ENCODE peak calls at places on chromosomes 2 and 18, in four cellular contexts. S, T, O and U are unnamed samples.

GRCh38 chr18:30254331-30254730 is 788.2 kb downstream of the DSC3 start:
- DNase-seq in O (no peak), S (no peak), T (no peak), U (no peak)

GRCh38 chr2:30366199-30366691 is 80.8 kb upstream of the LCLAT1 start:
- DNase-seq in S (no peak), T (no peak), O (no peak), U (no peak)

GRCh38 chr18:37543321-37543720 is 22.3 kb downstream of the CELF4 start:
- DNase-seq in T (no peak), O (no peak), S (no peak), U (no peak)

GRCh38 chr2:10305254-10305635 is 2.5 kb downstream of the HPCAL1 start:
- DNase-seq in S (no peak), O (no peak), T (no peak), U (peak)

GRCh38 chr18:62876828-62877227 is 161.5 kb downstream of the PHLPP1 start:
- DNase-seq in O (no peak), S (no peak), T (no peak), U (no peak)

GRCh38 chr18:47747260-47747795 is 183.1 kb downstream of the SMAD2 start:
- DNase-seq in O (no peak), T (no peak), S (no peak), U (no peak)

GRCh38 chr18:79784965-79785770 is 12.6 kb upstream of the KCNG2 start:
- DNase-seq in O (no peak), S (no peak), T (peak), U (peak)

GRCh38 chr2:12778369-12778768 is 61.6 kb downstream of the TRIB2 start:
- DNase-seq in S (no peak), O (peak), T (no peak), U (no peak)

GRCh38 chr18:30960661-30961060 is 81.9 kb downstream of the DSC3 start:
- DNase-seq in O (no peak), S (no peak), T (no peak), U (no peak)

GRCh38 chr18:9688036-9688741 is 19.9 kb upstream of the RAB31 start:
- DNase-seq in S (no peak), O (no peak), T (no peak), U (no peak)

GRCh38 chr18:59049726-59050660 is 89.7 kb upstream of the SEC11C start:
- DNase-seq in T (no peak), O (no peak), S (no peak), U (no peak)

GRCh38 chr2:9782197-9782719 is 61.0 kb upstream of the TAF1B start:
- DNase-seq in T (no peak), S (peak), O (no peak), U (no peak)

DNA sequence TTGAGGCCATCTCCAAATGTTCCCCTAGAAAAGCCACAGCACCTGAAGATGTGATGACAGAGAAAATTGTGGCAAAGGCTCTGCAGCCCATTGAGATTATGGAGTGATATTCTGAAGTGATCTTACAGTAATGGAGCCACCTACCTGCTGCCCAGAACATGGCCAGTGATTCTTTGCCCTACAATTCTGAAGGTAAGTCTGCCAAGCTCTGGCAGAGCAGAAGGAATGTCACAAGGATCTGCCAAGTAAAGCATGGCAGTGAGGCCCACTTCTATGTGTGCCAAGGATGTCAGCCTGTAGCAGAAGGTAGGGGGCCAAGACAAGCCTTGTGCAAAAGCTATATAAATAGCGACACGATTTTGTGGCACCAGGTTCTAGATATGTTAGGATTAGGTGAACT is 155.1 kb downstream of the RND3 start:
- DNase-seq in T (no peak), S (no peak), O (no peak), U (no peak)
- TF ChIP-seq CTCF in T (no peak), S (peak), O (no peak), U (no peak)

DNA sequence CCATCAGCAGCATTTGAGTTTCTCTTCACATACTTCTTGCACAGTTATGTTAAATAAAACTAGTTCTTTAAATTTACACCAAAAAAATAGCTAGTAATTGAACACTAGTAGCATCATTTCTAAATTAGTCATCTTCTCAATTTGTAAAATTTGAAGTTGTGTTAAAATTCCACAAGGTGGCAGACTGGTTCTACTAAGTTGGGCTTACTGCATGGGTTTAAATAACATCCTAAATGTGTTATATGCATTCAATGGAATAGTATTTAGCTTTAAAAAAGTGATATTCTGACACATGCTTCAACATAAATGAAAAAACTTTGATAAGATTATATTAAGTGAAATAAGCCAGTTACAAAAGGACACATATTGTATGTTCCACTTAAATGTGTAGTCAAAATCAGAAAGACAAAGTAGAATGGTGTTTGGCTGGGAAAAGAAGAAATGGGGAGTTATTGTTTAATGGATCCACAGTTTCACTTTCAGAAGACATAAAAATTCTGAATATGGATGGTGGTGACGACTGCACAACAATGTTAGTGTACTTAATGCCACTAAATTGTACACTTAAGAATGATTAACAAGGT is 28.7 kb upstream of the RPRD1A start:
- DNase-seq in T (no peak), S (no peak), O (peak), U (no peak)
- TF ChIP-seq CTCF in T (no peak), S (peak), O (peak), U (peak)

DNA sequence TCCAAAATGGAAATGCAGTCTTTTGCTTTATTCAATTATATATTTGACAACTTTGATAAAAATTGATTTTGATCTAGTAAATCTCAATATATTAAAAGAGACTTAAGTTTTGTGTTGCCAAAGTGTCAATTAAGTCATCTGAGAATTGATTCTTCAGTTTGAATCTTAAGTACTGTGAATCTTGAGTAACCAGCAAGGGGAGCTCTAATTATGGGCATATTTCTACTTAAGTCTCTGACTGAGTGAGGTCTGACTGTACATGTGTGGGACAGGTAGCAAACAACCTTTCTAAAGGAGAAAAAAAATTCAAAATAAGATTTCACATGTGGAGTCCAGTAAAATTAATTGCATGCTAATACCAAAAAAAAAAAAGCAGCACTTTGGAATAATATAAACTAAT is 503.7 kb upstream of the SLC8A1 start:
- DNase-seq in S (no peak), O (no peak), T (no peak), U (no peak)
- TF ChIP-seq CTCF in S (no peak), O (no peak), T (no peak), U (no peak)

GRCh38 chr2:27032495-27033252 is at the start of gene TMEM214:
- DNase-seq in S (peak), O (peak), T (peak), U (peak)
- TF ChIP-seq CTCF in S (peak), O (peak), T (no peak), U (no peak)

GRCh38 chr2:65917990-65918389 is 485.6 kb upstream of the SPRED2 start:
- DNase-seq in S (no peak), O (no peak), T (no peak), U (no peak)

GRCh38 chr2:65920659-65921058 is 488.3 kb upstream of the SPRED2 start:
- DNase-seq in S (no peak), O (no peak), T (no peak), U (no peak)

GRCh38 chr2:65922030-65922429 is 489.6 kb upstream of the SPRED2 start:
- DNase-seq in S (no peak), T (no peak), O (no peak), U (no peak)

GRCh38 chr2:65918760-65919187 is 486.4 kb upstream of the SPRED2 start:
- DNase-seq in O (peak), T (no peak), S (no peak), U (no peak)

GRCh38 chr2:65919579-65920188 is 487.3 kb upstream of the SPRED2 start:
- DNase-seq in T (no peak), S (no peak), O (no peak), U (no peak)
- TF ChIP-seq CTCF in T (no peak), S (no peak), O (no peak), U (no peak)

GRCh38 chr2:37189452-37190153 is 1.1 kb upstream of the SULT6B1 start:
- DNase-seq in O (peak), S (no peak), T (no peak), U (peak)
- TF ChIP-seq CTCF in O (peak), S (no peak), T (no peak), U (no peak)

GRCh38 chr2:198141726-198142125 is 337.3 kb downstream of the PLCL1 start:
- DNase-seq in O (no peak), S (no peak), T (no peak), U (no peak)

GRCh38 chr2:198135481-198135934 is 331.1 kb downstream of the PLCL1 start:
- DNase-seq in T (no peak), O (no peak), S (no peak), U (no peak)

GRCh38 chr2:198134287-198134955 is 330.0 kb downstream of the PLCL1 start:
- DNase-seq in S (no peak), O (no peak), T (no peak), U (no peak)

GRCh38 chr2:198136142-198136541 is 331.7 kb downstream of the PLCL1 start:
- DNase-seq in S (no peak), T (no peak), O (no peak), U (no peak)

GRCh38 chr2:198137733-198138132 is 333.3 kb downstream of the PLCL1 start:
- DNase-seq in O (no peak), S (no peak), T (no peak), U (no peak)
- TF ChIP-seq CTCF in O (no peak), S (no peak), T (no peak), U (no peak)

GRCh38 chr2:141942006-141942789 is 188.6 kb downstream of the LRP1B start:
- DNase-seq in T (no peak), O (no peak), S (no peak), U (no peak)
- TF ChIP-seq CTCF in T (no peak), O (no peak), S (no peak), U (no peak)

DNA sequence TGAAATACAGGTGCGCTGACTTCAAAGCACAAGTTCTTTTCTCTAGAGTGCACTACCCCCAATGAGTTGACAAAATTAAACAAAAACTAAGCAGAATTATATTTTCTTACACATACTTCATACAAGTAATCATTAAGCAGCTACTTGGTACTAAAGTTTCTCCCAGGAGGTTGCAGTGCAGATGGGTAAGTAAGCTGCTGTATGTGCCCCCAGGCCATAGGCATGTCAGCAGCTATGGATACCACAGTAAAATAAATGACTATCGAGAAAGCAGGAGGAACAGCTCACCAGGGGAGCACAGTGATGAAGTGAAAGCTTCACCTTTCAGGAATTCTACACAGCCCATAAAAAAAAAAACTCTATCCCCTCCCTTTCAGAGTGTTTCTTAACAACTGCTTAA is 199.9 kb downstream of the DPP10 start:
- DNase-seq in T (no peak), S (no peak), O (no peak), U (no peak)
- TF ChIP-seq CTCF in T (no peak), S (no peak), O (no peak), U (no peak)

GRCh38 chr2:156892449-156893335 is 364.8 kb upstream of the GALNT5 start:
- DNase-seq in S (no peak), O (peak), T (no peak), U (no peak)
- TF ChIP-seq CTCF in S (peak), O (peak), T (peak), U (peak)